ENCODE peak calls at places on chromosomes 4 and X, in five cellular contexts. Q is PC-3, T is breast epithelium, X is AG04450, F is fibroblast of lung. J is an unnamed sample.

GRCh38 chrX:131393426-131393825 is 104.3 kb upstream of the IGSF1 start:
- DNase-seq in Q (no peak), T (no peak), X (no peak), F (no peak), J (no peak)

GRCh38 chrX:105191878-105192277 is 28.6 kb downstream of the TEX13A start:
- DNase-seq in Q (peak; percentile 59), T (no peak), X (no peak), F (no peak), J (peak; percentile 1)

GRCh38 chr4:47623916-47624554 is 139.0 kb downstream of the ATP10D start:
- DNase-seq in Q (no peak), T (no peak), X (peak; percentile 11), F (peak; percentile 80), J (peak; percentile 72)

GRCh38 chrX:107676559-107677378 is 48.5 kb downstream of the PRPS1 start:
- DNase-seq in Q (peak; percentile 80), T (peak; percentile 91), X (peak; percentile 50), F (peak; percentile 88), J (no peak)

GRCh38 chr4:58983887-58984286 is 1873.7 kb upstream of the IGFBP7 start:
- DNase-seq in Q (no peak), T (no peak), X (no peak), F (no peak), J (no peak)

GRCh38 chr4:99165978-99166377 is 21.9 kb upstream of the ADH4 start:
- DNase-seq in Q (peak; percentile 8), T (no peak), X (no peak), F (no peak), J (no peak)

GRCh38 chr4:1289232-1290164 is at the start of gene MAEA:
- DNase-seq in Q (peak; percentile 94), T (peak; percentile 97), X (peak; percentile 84), F (peak; percentile 95), J (peak; percentile 89)

GRCh38 chr4:8738471-8738931 is 133.1 kb downstream of the HMX1 start:
- DNase-seq in Q (no peak), T (peak; percentile 2), X (no peak), F (no peak), J (no peak)

GRCh38 chr4:52051615-52052474 is 741 bp downstream of the SPATA18 start:
- DNase-seq in Q (no peak), T (peak; percentile 76), X (peak; percentile 68), F (peak; percentile 93), J (peak; percentile 65)

GRCh38 chr4:76984788-76985211 is 35.2 kb downstream of the SEPTIN11 start:
- DNase-seq in Q (peak; percentile 61), T (peak; percentile 46), X (peak; percentile 100), F (peak; percentile 100), J (peak; percentile 100)

GRCh38 chr4:142850478-142850877 is 4.4 kb upstream of the INPP4B start:
- DNase-seq in Q (peak; percentile 47), T (no peak), X (no peak), F (no peak), J (no peak)

GRCh38 chrX:94107981-94108380 is 434.0 kb downstream of the FAM133A start:
- DNase-seq in Q (peak; percentile 15), T (no peak), X (no peak), F (no peak), J (no peak)
- TF ChIP-seq CTCF in Q (peak; percentile 54), T (no peak), X (no peak), F (no peak), J (no peak)

DNA sequence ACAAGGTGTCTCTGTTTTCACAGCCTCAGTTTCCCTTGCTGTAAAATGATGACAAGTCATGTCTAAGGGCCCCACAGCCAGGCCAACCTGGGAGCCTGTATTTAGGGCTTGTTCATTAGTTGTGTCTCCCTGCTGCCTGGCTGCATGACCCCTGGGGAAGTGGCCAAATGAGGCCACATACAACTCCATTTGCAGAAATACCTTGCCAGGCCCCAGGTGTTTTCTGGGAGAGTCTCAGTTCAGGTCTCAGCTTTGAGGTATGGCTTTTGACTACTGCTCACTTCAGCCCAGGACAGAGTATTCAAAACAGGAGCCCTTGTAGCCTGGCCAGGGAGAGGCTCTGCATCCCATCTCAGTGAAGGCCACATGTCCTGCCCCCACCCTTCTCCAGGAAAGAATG is 202.5 kb upstream of the MAMLD1 start:
- DNase-seq in Q (no peak), T (no peak), X (no peak), F (no peak), J (no peak)
- TF ChIP-seq CTCF in Q (no peak), T (no peak), X (no peak), F (no peak), J (no peak)

DNA sequence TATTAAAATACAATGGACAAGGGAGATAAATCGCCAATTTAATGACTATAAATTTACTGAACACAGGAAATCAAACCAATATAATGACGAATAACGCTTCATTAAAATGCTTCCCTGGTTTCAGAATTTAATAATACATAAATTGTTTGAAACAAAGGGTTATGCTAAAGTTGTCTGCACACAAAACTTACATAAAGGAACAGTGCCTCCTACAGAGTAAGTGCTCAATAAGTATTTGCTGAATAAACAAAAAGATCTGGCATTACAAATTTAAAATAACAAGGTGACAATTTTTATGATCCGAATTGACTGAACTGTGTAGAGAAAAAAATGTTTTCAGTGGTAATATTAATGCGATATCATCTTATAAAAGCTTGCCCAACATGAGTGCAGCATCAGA is 69.6 kb downstream of the NOCT start:
- DNase-seq in Q (peak; percentile 19), T (no peak), X (no peak), F (peak; percentile 16), J (no peak)
- TF ChIP-seq CTCF in Q (peak; percentile 56), T (no peak), X (peak; percentile 35), F (peak; percentile 34), J (no peak)

GRCh38 chr4:23660865-23661264 is 229.0 kb downstream of the PPARGC1A start:
- DNase-seq in Q (no peak), T (no peak), X (no peak), F (no peak), J (no peak)
- TF ChIP-seq CTCF in Q (peak; percentile 16), T (no peak), X (no peak), F (no peak), J (no peak)

GRCh38 chr4:121653986-121654385 is 42.8 kb downstream of the ANXA5 start:
- DNase-seq in Q (no peak), T (no peak), X (no peak), F (no peak), J (no peak)

GRCh38 chr4:121658125-121658524 is 38.7 kb downstream of the ANXA5 start:
- DNase-seq in Q (no peak), T (no peak), X (no peak), F (no peak), J (no peak)

GRCh38 chr4:121655320-121656268 is 41.2 kb downstream of the ANXA5 start:
- DNase-seq in Q (no peak), T (no peak), X (no peak), F (peak; percentile 23), J (no peak)

GRCh38 chr4:121654738-121655137 is 42.0 kb downstream of the ANXA5 start:
- DNase-seq in Q (no peak), T (no peak), X (no peak), F (no peak), J (no peak)

DNA sequence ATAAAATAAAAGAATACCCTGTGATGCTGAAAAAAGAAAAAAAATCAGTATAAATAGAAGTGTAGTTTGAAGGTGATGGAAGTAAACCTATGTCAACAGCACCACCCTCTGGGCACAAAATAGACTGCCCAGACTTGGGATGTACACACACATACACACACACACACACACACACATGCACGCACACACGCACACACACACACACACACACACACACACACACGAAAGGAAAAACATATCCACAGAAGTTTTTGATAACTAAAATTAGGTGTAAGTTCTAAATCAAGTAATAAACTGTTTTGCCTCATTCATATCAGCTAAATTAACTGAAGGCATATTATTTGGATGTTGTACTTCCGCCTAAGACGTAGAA is 40.5 kb downstream of the ANXA5 start:
- DNase-seq in Q (peak; percentile 62), T (peak; percentile 20), X (peak; percentile 37), F (peak; percentile 74), J (peak; percentile 59)
- TF ChIP-seq CTCF in Q (peak; percentile 59), T (peak; percentile 49), X (peak; percentile 47), F (peak; percentile 58), J (peak; percentile 58)

GRCh38 chrX:56503941-56504673 is 59.3 kb upstream of the UBQLN2 start:
- DNase-seq in Q (peak; percentile 85), T (no peak), X (no peak), F (no peak), J (no peak)
- TF ChIP-seq CTCF in Q (peak; percentile 44), T (no peak), X (no peak), F (no peak), J (no peak)

GRCh38 chr4:48905363-48906015 is 1.1 kb downstream of the OCIAD2 start:
- DNase-seq in Q (peak; percentile 59), T (no peak), X (no peak), F (peak; percentile 77), J (no peak)
- TF ChIP-seq CTCF in Q (peak; percentile 37), T (no peak), X (peak; percentile 34), F (peak; percentile 23), J (peak; percentile 13)

GRCh38 chr4:69823481-69824186 is 36.3 kb downstream of the SULT1E1 start:
- DNase-seq in Q (peak; percentile 78), T (no peak), X (no peak), F (no peak), J (no peak)
- TF ChIP-seq CTCF in Q (peak; percentile 84), T (peak; percentile 28), X (peak; percentile 51), F (peak; percentile 65), J (peak; percentile 31)

DNA sequence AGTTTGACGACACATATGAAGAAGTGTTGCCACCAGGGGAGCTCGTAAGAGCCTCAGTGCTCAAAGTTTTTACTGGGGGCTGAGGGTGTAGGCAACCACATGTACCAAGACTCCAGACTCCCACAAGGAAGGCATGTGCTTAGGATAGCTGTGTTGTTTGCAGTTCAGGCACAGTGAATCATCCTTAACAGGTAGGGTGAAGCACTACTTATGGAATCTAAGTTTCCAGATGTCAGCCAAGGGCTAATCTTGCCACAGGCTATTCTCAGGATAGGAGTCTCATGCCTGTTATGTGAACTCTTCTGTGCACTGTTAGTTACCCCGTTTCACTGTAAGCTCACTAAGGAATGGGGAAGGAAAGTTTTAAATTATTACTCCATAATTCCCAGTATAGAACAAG is 202.6 kb downstream of the TMA16 start:
- DNase-seq in Q (peak; percentile 72), T (no peak), X (peak; percentile 46), F (peak; percentile 87), J (no peak)
- TF ChIP-seq CTCF in Q (no peak), T (no peak), X (no peak), F (no peak), J (no peak)

DNA sequence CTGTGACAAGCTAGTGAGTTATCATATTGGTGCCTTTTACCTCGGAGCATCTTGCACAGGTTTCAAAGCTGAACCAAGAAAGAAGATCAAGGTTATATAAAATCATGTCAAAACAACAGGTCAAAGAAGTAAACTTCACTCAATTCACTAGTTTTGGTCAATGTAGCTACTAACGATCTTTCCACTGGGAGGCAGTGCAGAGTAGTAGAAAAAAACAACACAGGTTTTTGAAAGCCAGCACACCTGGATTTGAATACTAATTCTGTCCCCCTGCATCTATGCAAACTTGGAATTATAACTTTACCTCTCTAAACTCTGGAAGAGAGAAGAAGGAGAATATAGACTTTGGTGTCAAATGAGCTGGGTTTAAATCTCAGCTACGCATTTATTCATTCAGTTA is 266.1 kb downstream of the GRIA3 start:
- DNase-seq in Q (peak; percentile 50), T (no peak), X (no peak), F (no peak), J (no peak)
- TF ChIP-seq CTCF in Q (peak; percentile 71), T (no peak), X (peak; percentile 45), F (peak; percentile 37), J (peak; percentile 39)

J was measured in astrocyte of the cerebellum.